ENCODE peak calls at places on chromosomes 12 and 14, in eight cellular contexts. F is brain microvascular endothelial cell; Q is Calu3; I is H9; J is SW480; P is putamen; D is lower leg skin; B is activated effector memory CD4-positive, alpha-beta T cell treated with anti-CD3 and anti-CD28 coated beads, Interleukin-2, amount 50 U/mL, for 16 hours. T is an unnamed sample.

GRCh38 chr12:93591137-93591868 is 18.8 kb downstream of the SOCS2 start:
- DNase-seq in B (peak), I (peak), P (peak), F (peak), Q (peak), J (peak), D (peak), T (peak)

GRCh38 chr14:36647827-36648753 is 13.6 kb upstream of the PAX9 start:
- DNase-seq in F (peak), P (no peak), D (no peak), Q (peak), I (peak), J (peak), B (no peak), T (no peak)

GRCh38 chr12:90854136-90854689 is 100.8 kb downstream of the CCER1 start:
- DNase-seq in I (no peak), F (peak), D (no peak), B (no peak), P (peak), Q (peak), J (peak), T (peak)

GRCh38 chr14:68938515-68939423 is 40.3 kb downstream of the ACTN1 start:
- DNase-seq in I (no peak), Q (peak), B (no peak), D (no peak), J (peak), P (no peak), F (no peak), T (no peak)

GRCh38 chr14:61404637-61405036 is 83.3 kb downstream of the PRKCH start:
- DNase-seq in P (no peak), F (no peak), Q (no peak), I (no peak), D (no peak), B (no peak), J (no peak), T (no peak)

GRCh38 chr12:41014643-41015020 is 173.5 kb upstream of the PDZRN4 start:
- DNase-seq in F (peak), Q (no peak), J (no peak), P (no peak), D (no peak), B (no peak), I (no peak), T (no peak)

GRCh38 chr12:66403746-66404145 is 101.5 kb downstream of the HELB start:
- DNase-seq in F (no peak), I (no peak), J (no peak), P (no peak), Q (peak), B (no peak), D (no peak), T (no peak)

GRCh38 chr14:58788655-58789054 is 150.9 kb downstream of the DACT1 start:
- DNase-seq in B (no peak), Q (no peak), I (no peak), F (no peak), J (no peak), P (peak), D (no peak), T (no peak)

GRCh38 chr12:131101006-131101405 is 147.3 kb downstream of the ADGRD1 start:
- DNase-seq in P (no peak), I (peak), Q (no peak), F (no peak), J (no peak), D (peak), B (peak), T (no peak)

GRCh38 chr14:79201545-79202247 is 1009.6 kb downstream of the DIO2 start:
- DNase-seq in I (no peak), Q (no peak), J (no peak), F (no peak), B (no peak), D (no peak), P (no peak), T (no peak)

GRCh38 chr14:37230551-37231194 is 32.9 kb downstream of the MIPOL1 start:
- DNase-seq in D (no peak), J (peak), I (no peak), F (peak), Q (peak), P (peak), B (no peak), T (peak)

GRCh38 chr14:71701990-71702389 is 230.2 kb upstream of the RGS6 start:
- DNase-seq in J (peak), I (no peak), B (no peak), F (no peak), Q (no peak), D (no peak), P (no peak), T (no peak)